ENCODE peak calls at places on chromosomes 2 and 18, in five cellular contexts. Q is HFFc6; A is stimulated activated CD4-positive, alpha-beta T cell treated with anti-CD3 and anti-CD28 coated beads, Interleukin-15, amount 100 ng/mL, for 24 hours; T is iris pigment epithelial cell; P is GM04504. O is an unnamed sample.

GRCh38 chr2:132936261-132936660 is 266.3 kb upstream of the LYPD1 start:
- DNase-seq in Q (no peak), A (no peak), T (peak), P (no peak), O (no peak)

GRCh38 chr2:101759162-101759561 is 61.7 kb downstream of the MAP4K4 start:
- DNase-seq in Q (peak), A (no peak), T (peak), P (peak), O (peak)

GRCh38 chr2:101296314-101296809 is 12.1 kb downstream of the RNF149 start:
- DNase-seq in Q (peak), A (no peak), T (peak), P (no peak), O (no peak)

GRCh38 chr2:42964444-42965081 is 172.2 kb upstream of the HAAO start:
- DNase-seq in Q (peak), A (no peak), T (peak), P (peak), O (peak)

GRCh38 chr2:68302281-68302680 is 17.5 kb downstream of the CNRIP1 start:
- DNase-seq in Q (peak), A (no peak), T (no peak), P (no peak), O (peak)

GRCh38 chr2:234110219-234110618 is 59.7 kb downstream of the SPP2 start:
- DNase-seq in Q (no peak), A (no peak), T (no peak), P (no peak), O (no peak)

GRCh38 chr18:44789704-44790103 is 109.0 kb downstream of the SETBP1 start:
- DNase-seq in Q (no peak), A (no peak), T (no peak), P (peak), O (no peak)

GRCh38 chr18:10465157-10465990 is 10.9 kb downstream of the APCDD1 start:
- DNase-seq in Q (no peak), A (no peak), T (no peak), P (no peak), O (no peak)

GRCh38 chr2:15665067-15665942 is 73.6 kb downstream of the DDX1 start:
- DNase-seq in Q (no peak), A (no peak), T (no peak), P (no peak), O (no peak)

GRCh38 chr2:159562248-159562647 is 54.1 kb downstream of the BAZ2B start:
- DNase-seq in Q (no peak), A (no peak), T (peak), P (no peak), O (peak)

GRCh38 chr2:124248366-124248765 is 223.3 kb downstream of the CNTNAP5 start:
- DNase-seq in Q (no peak), A (no peak), T (no peak), P (no peak), O (no peak)

GRCh38 chr18:44636241-44636640 is 44.4 kb upstream of the SETBP1 start:
- DNase-seq in Q (no peak), A (no peak), T (no peak), P (no peak), O (no peak)

GRCh38 chr18:44911773-44912172 is 231.1 kb downstream of the SETBP1 start:
- DNase-seq in Q (no peak), A (no peak), T (no peak), P (no peak), O (no peak)

GRCh38 chr2:232322560-232323327 is 55.8 kb upstream of the ALPP start:
- DNase-seq in Q (no peak), A (peak), T (no peak), P (no peak), O (no peak)

O was measured in HCEC 1CT.